ENCODE peak calls at places on chromosomes 11 and 22, in nine cellular contexts. W, J, L, B, M, Y, K, E and I are unnamed samples.

GRCh38 chr22:47201186-47201995 is 438.9 kb downstream of the TBC1D22A start:
- DNase-seq in W (no peak), B (no peak), L (no peak), Y (no peak), M (no peak), J (no peak), E (no peak), K (no peak), I (no peak)

GRCh38 chr11:72591785-72592490 is 82.3 kb downstream of the PDE2A start:
- DNase-seq in B (peak; percentile 75), K (no peak), J (no peak), E (no peak), M (no peak), L (no peak), Y (no peak), W (peak; percentile 78), I (peak; percentile 25)

GRCh38 chr11:35579557-35580396 is 38.5 kb upstream of the FJX1 start:
- DNase-seq in W (no peak), Y (no peak), M (peak; percentile 33), E (no peak), L (no peak), B (no peak), J (no peak), K (peak; percentile 11), I (no peak)

GRCh38 chr11:112499908-112500204 is 239.2 kb upstream of the PLET1 start:
- DNase-seq in M (no peak), Y (no peak), B (no peak), J (no peak), W (no peak), E (no peak), K (no peak), L (no peak), I (no peak)

GRCh38 chr22:42138972-42139371 is 8.4 kb upstream of the CYP2D6 start:
- DNase-seq in E (no peak), J (no peak), Y (no peak), B (no peak), M (no peak), W (no peak), K (no peak), L (no peak), I (no peak)

GRCh38 chr22:40547729-40548143 is 88.8 kb downstream of the MRTFA start:
- DNase-seq in Y (no peak), J (no peak), K (no peak), M (no peak), L (no peak), E (no peak), B (no peak), W (no peak), I (no peak)

GRCh38 chr11:47499614-47500013 is 50.7 kb upstream of the RAPSN start:
- DNase-seq in W (no peak), Y (no peak), M (no peak), L (no peak), E (no peak), J (no peak), B (no peak), K (no peak), I (no peak)

GRCh38 chr11:93770160-93770559 is 13.9 kb upstream of the MED17 start:
- DNase-seq in L (no peak), W (no peak), K (no peak), J (no peak), E (no peak), M (no peak), Y (no peak), B (no peak), I (no peak)

GRCh38 chr11:74925281-74925680 is 23.6 kb downstream of the XRRA1 start:
- DNase-seq in L (no peak), E (no peak), M (no peak), Y (no peak), B (no peak), W (no peak), K (no peak), J (no peak), I (no peak)